ENCODE peak calls at places on chromosomes 5 and 9, in six cellular contexts. E is uterus; W is HCT116; A is IMR-90; R is Caco-2; L is CD8-positive, alpha-beta T cell. J is an unnamed sample. For H3K9me3, the result is how much of the 10 kb centered on the place peaks cover.

GRCh38 chr9:132538071-132538470 is 44.3 kb upstream of the BARHL1 start:
- DNase-seq in E (no peak), W (no peak), A (no peak), R (no peak), L (no peak), J (no peak)

GRCh38 chr5:143650296-143650695 is 161.7 kb upstream of the HMHB1 start:
- DNase-seq in E (no peak), W (no peak), A (no peak), R (no peak), L (no peak), J (no peak)

GRCh38 chr5:152193391-152194107 is 211.5 kb downstream of the NMUR2 start:
- DNase-seq in E (no peak), W (no peak), A (no peak), R (no peak), L (no peak), J (no peak)

GRCh38 chr9:22119537-22120167 is 110.5 kb upstream of the CDKN2B start:
- DNase-seq in E (no peak), W (no peak), A (peak), R (peak), L (no peak), J (peak)

GRCh38 chr5:150278916-150279315 is 10.7 kb downstream of the CAMK2A start:
- DNase-seq in E (no peak), W (no peak), A (peak), R (no peak), L (no peak), J (no peak)

GRCh38 chr9:87667164-87667738 is 58.7 kb upstream of the CTSL start:
- DNase-seq in E (no peak), W (peak), A (no peak), R (peak), L (no peak), J (no peak)

GRCh38 chr5:110880413-110880812 is 141.6 kb downstream of the SLC25A46 start:
- DNase-seq in E (no peak), W (no peak), A (peak), R (no peak), L (no peak), J (no peak)

GRCh38 chr5:108143581-108143980 is 238.3 kb downstream of the FBXL17 start:
- DNase-seq in E (no peak), W (no peak), A (peak), R (no peak), L (no peak), J (no peak)

GRCh38 chr5:172123269-172123692 is 64.7 kb downstream of the STK10 start:
- DNase-seq in E (no peak), W (no peak), A (peak), R (no peak), L (no peak), J (peak)

GRCh38 chr5:106637275-106637674 is 1033.5 kb downstream of the EFNA5 start:
- DNase-seq in E (no peak), W (no peak), A (no peak), R (no peak), L (no peak), J (no peak)

GRCh38 chr5:13251623-13252367 is 692.7 kb downstream of the DNAH5 start:
- DNase-seq in E (no peak), W (no peak), A (no peak), R (no peak), L (no peak), J (no peak)

GRCh38 chr5:78730300-78731094 is 81.9 kb upstream of the LHFPL2 start:
- DNase-seq in E (no peak), W (no peak), A (no peak), R (no peak), L (no peak), J (no peak)

GRCh38 chr9:93930070-93930469 is 25.1 kb downstream of the BARX1 start:
- DNase-seq in E (no peak), W (no peak), A (no peak), R (no peak), L (no peak), J (no peak)

GRCh38 chr9:86469476-86470087 is 115.4 kb upstream of the TUT7 start:
- DNase-seq in E (no peak), W (no peak), A (no peak), R (no peak), L (no peak), J (no peak)

GRCh38 chr9:90219548-90220118 is 423.0 kb downstream of the DIRAS2 start:
- DNase-seq in E (no peak), W (no peak), A (no peak), R (no peak), L (peak), J (peak)

GRCh38 chr5:42487821-42488220 is 64.6 kb downstream of the GHR start:
- DNase-seq in E (no peak), W (no peak), A (no peak), R (no peak), L (no peak), J (no peak)

GRCh38 chr9:92764381-92764987 is at the start of gene BICD2:
- DNase-seq in E (no peak), W (no peak), A (no peak), R (no peak), L (no peak), J (no peak)

GRCh38 chr5:172048539-172049101 is 42.2 kb upstream of the FBXW11 start:
- DNase-seq in E (no peak), W (no peak), A (peak), R (no peak), L (no peak), J (no peak)

GRCh38 chr9:6758418-6759113 is 793 bp downstream of the KDM4C start:
- DNase-seq in E (peak), W (peak), A (peak), R (peak), L (peak), J (peak)

GRCh38 chr5:10490927-10491672 is 49.4 kb downstream of the ROPN1L start:
- DNase-seq in E (no peak), W (no peak), A (no peak), R (no peak), L (no peak), J (no peak)

DNA sequence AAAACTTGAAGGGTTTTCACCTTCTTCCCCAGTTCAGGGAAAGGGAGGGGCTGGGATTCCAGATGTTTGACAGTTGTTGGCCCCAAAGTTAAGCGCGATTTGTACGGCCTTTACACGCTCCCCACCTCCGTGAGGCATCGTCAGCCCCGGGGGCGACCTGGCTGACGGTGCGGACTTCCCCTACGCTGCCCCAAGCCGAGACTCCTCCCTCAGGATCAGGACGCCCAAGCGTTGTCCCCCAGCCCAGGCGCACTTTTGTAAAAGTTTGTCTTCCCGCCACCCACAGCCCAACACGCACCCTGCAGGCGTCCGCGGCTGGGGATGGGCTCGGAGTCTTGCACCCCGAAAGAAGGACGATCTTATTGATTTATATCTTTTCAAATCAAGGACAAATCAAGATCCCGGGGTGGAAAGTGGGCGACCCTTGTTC is 713 bp downstream of the MOB3B start:
- DNase-seq in E (peak), W (no peak), A (no peak), R (peak), L (peak), J (peak)
- TF ChIP-seq CTCF in E (no peak), W (no peak), A (no peak), R (no peak), L (no peak), J (no peak)

DNA sequence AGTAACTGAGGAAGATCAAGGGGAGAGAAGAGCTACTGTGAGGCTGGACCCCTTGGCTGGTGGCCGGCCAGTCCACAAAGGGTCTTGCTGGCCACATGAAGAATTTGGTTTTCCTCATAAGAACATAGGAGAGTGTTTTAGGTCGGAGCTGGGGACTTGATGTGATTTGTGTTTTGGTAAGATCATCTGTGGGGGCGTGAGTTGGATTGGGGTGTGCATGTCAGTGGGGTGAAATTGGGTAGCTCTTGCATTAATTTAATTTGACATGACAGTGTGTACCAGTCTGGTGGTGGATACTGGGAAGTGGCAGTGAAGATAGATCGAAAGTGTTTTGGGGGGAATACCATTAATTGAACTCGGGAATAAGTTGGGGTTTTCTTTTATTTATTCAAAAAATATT is 8.6 kb downstream of the PAM start:
- DNase-seq in E (no peak), W (no peak), A (no peak), R (no peak), L (no peak), J (no peak)
- H3K4me3 ChIP-seq in E (no peak), W (no peak), A (no peak), R (no peak), L (no peak), J (no peak)

GRCh38 chr5:165244407-165244806 is 1739.0 kb downstream of the MAT2B start:
- DNase-seq in E (no peak), W (no peak), A (no peak), R (no peak), L (no peak), J (no peak)

DNA sequence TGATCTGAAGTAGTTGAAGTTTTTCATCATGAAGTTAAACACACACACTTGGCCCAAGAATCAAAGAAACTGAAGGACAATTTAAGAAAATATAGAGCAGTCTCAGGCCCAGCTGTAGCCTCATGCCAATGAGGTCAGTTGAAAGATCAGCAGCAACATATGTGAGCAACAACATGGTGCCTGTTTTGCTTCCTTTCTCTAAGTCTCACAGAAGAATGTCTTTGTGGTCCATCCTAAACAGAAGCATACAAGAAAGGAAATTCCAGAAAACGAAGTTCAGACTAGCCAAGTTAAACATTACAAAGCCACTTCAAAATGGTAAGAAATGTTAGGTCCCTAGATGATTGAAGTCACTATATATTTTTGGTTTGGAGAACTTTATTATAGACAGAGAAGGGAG is 1737.3 kb downstream of the MAT2B start:
- DNase-seq in E (no peak), W (no peak), A (no peak), R (no peak), L (no peak), J (no peak)
- H3K9me3 ChIP-seq in E (under half), W (under half), A (under half), R (under half), L (under half), J (under half)

DNA sequence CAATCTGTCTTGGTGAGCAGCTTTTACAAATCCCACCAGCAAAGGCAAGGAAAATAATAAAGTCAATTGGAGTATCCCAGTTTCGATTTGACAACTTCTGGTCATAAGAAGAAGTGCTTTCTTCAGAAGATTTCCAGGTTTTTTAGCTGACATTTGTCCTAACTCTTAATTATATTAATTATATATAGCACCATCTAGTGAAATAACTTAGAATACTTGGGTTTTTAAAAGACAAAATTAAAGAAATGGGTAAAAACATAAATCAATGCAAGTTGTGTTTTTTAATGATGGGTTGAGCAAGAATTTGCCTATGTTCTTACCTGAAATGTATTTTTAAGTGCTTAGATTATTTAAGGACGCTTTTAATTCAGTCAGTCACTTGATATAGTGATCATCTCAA is 421.8 kb downstream of the ACTL7B start:
- DNase-seq in E (no peak), W (no peak), A (no peak), R (no peak), L (no peak), J (no peak)
- TF ChIP-seq CTCF in E (no peak), W (peak), A (no peak), R (no peak), L (no peak), J (no peak)

DNA sequence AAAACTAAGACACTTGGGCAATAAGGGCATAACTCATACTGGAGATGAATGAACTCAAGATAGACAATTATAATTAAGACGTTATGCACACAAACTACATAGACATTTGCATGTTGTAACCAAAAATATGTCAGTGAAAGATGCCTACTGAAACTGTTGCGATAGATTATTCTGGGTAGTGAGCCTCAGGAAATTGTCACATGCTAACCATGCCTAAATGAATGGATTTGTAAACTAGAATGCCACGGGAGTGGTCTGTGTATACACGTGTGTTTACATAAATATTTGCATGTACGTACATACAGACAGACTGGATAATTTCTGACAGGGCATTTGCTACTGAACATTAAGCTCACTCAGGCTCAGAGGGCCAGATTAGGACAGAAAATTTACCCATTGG is 1.2 kb downstream of the NIPSNAP3B start:
- DNase-seq in E (no peak), W (no peak), A (no peak), R (no peak), L (no peak), J (no peak)
- H3K4me3 ChIP-seq in E (no peak), W (no peak), A (no peak), R (no peak), L (no peak), J (no peak)